ENCODE peak calls at places on chromosomes 3 and 15, in six cellular contexts. C, O, X, Y, R and A are unnamed samples.

GRCh38 chr3:165466856-165467255 is 270.7 kb upstream of the SLITRK3 start:
- DNase-seq in O (no peak), R (no peak), X (no peak), C (no peak), Y (no peak), A (peak; percentile 8)

GRCh38 chr15:37517506-37517905 is 416.9 kb upstream of the TMCO5A start:
- DNase-seq in Y (no peak), X (no peak), O (no peak), R (no peak), C (no peak), A (no peak)

GRCh38 chr15:47731230-47731629 is 13.9 kb downstream of the SEMA6D start:
- DNase-seq in X (no peak), C (no peak), O (no peak), Y (no peak), R (no peak), A (no peak)

GRCh38 chr3:63043631-63044030 is 168.4 kb upstream of the CADPS start:
- DNase-seq in C (no peak), O (no peak), Y (peak; percentile 6), R (no peak), X (no peak), A (no peak)

GRCh38 chr3:195104340-195104739 is 166.6 kb downstream of the XXYLT1 start:
- DNase-seq in C (no peak), X (no peak), O (no peak), R (no peak), Y (no peak), A (no peak)

GRCh38 chr3:155846119-155846518 is 8.1 kb downstream of the SLC33A1 start:
- DNase-seq in Y (no peak), C (no peak), X (no peak), O (no peak), R (no peak), A (no peak)

GRCh38 chr15:51907136-51907862 is 64.3 kb downstream of the LEO1 start:
- DNase-seq in R (peak; percentile 9), X (no peak), C (peak; percentile 37), Y (no peak), O (no peak), A (peak; percentile 65)

GRCh38 chr15:40238927-40239591 is at the start of gene PAK6:
- DNase-seq in O (no peak), R (peak; percentile 37), C (peak; percentile 95), Y (peak; percentile 75), X (no peak), A (peak; percentile 92)

GRCh38 chr3:143207338-143207961 is 87.9 kb downstream of the CHST2 start:
- DNase-seq in X (no peak), O (no peak), C (peak; percentile 47), Y (no peak), R (no peak), A (no peak)

GRCh38 chr3:42725454-42725853 is 22.9 kb upstream of the HHATL start:
- DNase-seq in R (no peak), Y (no peak), C (no peak), O (no peak), X (no peak), A (no peak)

GRCh38 chr3:44060164-44060563 is 181.5 kb upstream of the TOPAZ1 start:
- DNase-seq in R (no peak), Y (no peak), X (no peak), C (no peak), O (no peak), A (no peak)

GRCh38 chr15:81242778-81243177 is 46.1 kb downstream of the IL16 start:
- DNase-seq in O (no peak), C (no peak), R (no peak), Y (no peak), X (no peak), A (no peak)

GRCh38 chr3:101163554-101163953 is 156.8 kb downstream of the IMPG2 start:
- DNase-seq in O (no peak), Y (no peak), X (no peak), R (no peak), C (no peak), A (no peak)

GRCh38 chr15:56261854-56262509 is 18.3 kb upstream of the RFX7 start:
- DNase-seq in O (no peak), X (no peak), C (no peak), R (no peak), Y (no peak), A (no peak)

GRCh38 chr3:143464850-143465249 is 345.3 kb downstream of the CHST2 start:
- DNase-seq in Y (no peak), R (peak; percentile 36), O (no peak), C (no peak), X (no peak), A (no peak)

GRCh38 chr3:37221407-37221806 is 47.0 kb upstream of the LRRFIP2 start:
- DNase-seq in C (no peak), O (no peak), X (no peak), Y (no peak), R (no peak), A (peak; percentile 82)

GRCh38 chr15:74815961-74816360 is 3.3 kb downstream of the LMAN1L start:
- DNase-seq in C (no peak), R (no peak), O (no peak), X (no peak), Y (no peak), A (no peak)